ENCODE peak calls at places on chromosomes 4 and X, in ten cellular contexts. One of them, this sample, is unnamed.

GRCh38 chrX:43655151-43655676 is 885 bp upstream of the MAOA start:
- DNase-seq in IMR-90: peak
- DNase-seq in esophagus muscularis mucosa: no peak
- DNase-seq in suprapubic skin: peak
- DNase-seq in heart left ventricle: peak
- DNase-seq in endothelial cell of umbilical vein: peak
- DNase-seq in ovary: peak
- DNase-seq in HCT116: no peak
- DNase-seq in sigmoid colon: peak
- DNase-seq in stomach: peak
- DNase-seq in this sample: peak

GRCh38 chr4:80192252-80192866 is 4.9 kb upstream of the PRDM8 start:
- DNase-seq in sigmoid colon: no peak
- DNase-seq in heart left ventricle: no peak
- DNase-seq in suprapubic skin: no peak
- DNase-seq in stomach: no peak
- DNase-seq in esophagus muscularis mucosa: no peak
- DNase-seq in ovary: no peak
- DNase-seq in IMR-90: no peak
- DNase-seq in HCT116: no peak
- DNase-seq in endothelial cell of umbilical vein: no peak
- DNase-seq in this sample: no peak

GRCh38 chrX:19865567-19866363 is 21.6 kb downstream of the SH3KBP1 start:
- DNase-seq in sigmoid colon: no peak
- DNase-seq in esophagus muscularis mucosa: no peak
- DNase-seq in suprapubic skin: no peak
- DNase-seq in ovary: no peak
- DNase-seq in stomach: no peak
- DNase-seq in IMR-90: no peak
- DNase-seq in HCT116: no peak
- DNase-seq in heart left ventricle: no peak
- DNase-seq in endothelial cell of umbilical vein: no peak
- DNase-seq in this sample: peak

GRCh38 chrX:153794897-153795816 is 689 bp downstream of the SSR4 start:
- DNase-seq in suprapubic skin: peak
- DNase-seq in sigmoid colon: no peak
- DNase-seq in esophagus muscularis mucosa: no peak
- DNase-seq in IMR-90: no peak
- DNase-seq in endothelial cell of umbilical vein: peak
- DNase-seq in HCT116: no peak
- DNase-seq in stomach: no peak
- DNase-seq in heart left ventricle: no peak
- DNase-seq in ovary: no peak
- DNase-seq in this sample: no peak

GRCh38 chr4:176939445-176939844 is 146.7 kb upstream of the VEGFC start:
- DNase-seq in sigmoid colon: no peak
- DNase-seq in esophagus muscularis mucosa: no peak
- DNase-seq in stomach: no peak
- DNase-seq in ovary: no peak
- DNase-seq in IMR-90: peak
- DNase-seq in heart left ventricle: no peak
- DNase-seq in HCT116: no peak
- DNase-seq in endothelial cell of umbilical vein: peak
- DNase-seq in suprapubic skin: no peak
- DNase-seq in this sample: no peak

GRCh38 chr4:69894221-69894620 is 34.3 kb upstream of the SULT1E1 start:
- DNase-seq in suprapubic skin: no peak
- DNase-seq in ovary: no peak
- DNase-seq in IMR-90: no peak
- DNase-seq in HCT116: no peak
- DNase-seq in stomach: no peak
- DNase-seq in sigmoid colon: no peak
- DNase-seq in esophagus muscularis mucosa: no peak
- DNase-seq in heart left ventricle: no peak
- DNase-seq in endothelial cell of umbilical vein: no peak
- DNase-seq in this sample: no peak

GRCh38 chrX:85052207-85052606 is 48.5 kb downstream of the APOOL start:
- DNase-seq in endothelial cell of umbilical vein: peak
- DNase-seq in esophagus muscularis mucosa: no peak
- DNase-seq in IMR-90: peak
- DNase-seq in ovary: no peak
- DNase-seq in heart left ventricle: no peak
- DNase-seq in suprapubic skin: no peak
- DNase-seq in HCT116: no peak
- DNase-seq in sigmoid colon: no peak
- DNase-seq in stomach: no peak
- DNase-seq in this sample: no peak

GRCh38 chr4:22030321-22030720 is 81.7 kb upstream of the KCNIP4 start:
- DNase-seq in IMR-90: no peak
- DNase-seq in heart left ventricle: no peak
- DNase-seq in sigmoid colon: no peak
- DNase-seq in suprapubic skin: no peak
- DNase-seq in esophagus muscularis mucosa: no peak
- DNase-seq in HCT116: no peak
- DNase-seq in ovary: no peak
- DNase-seq in endothelial cell of umbilical vein: no peak
- DNase-seq in stomach: no peak
- DNase-seq in this sample: no peak

DNA sequence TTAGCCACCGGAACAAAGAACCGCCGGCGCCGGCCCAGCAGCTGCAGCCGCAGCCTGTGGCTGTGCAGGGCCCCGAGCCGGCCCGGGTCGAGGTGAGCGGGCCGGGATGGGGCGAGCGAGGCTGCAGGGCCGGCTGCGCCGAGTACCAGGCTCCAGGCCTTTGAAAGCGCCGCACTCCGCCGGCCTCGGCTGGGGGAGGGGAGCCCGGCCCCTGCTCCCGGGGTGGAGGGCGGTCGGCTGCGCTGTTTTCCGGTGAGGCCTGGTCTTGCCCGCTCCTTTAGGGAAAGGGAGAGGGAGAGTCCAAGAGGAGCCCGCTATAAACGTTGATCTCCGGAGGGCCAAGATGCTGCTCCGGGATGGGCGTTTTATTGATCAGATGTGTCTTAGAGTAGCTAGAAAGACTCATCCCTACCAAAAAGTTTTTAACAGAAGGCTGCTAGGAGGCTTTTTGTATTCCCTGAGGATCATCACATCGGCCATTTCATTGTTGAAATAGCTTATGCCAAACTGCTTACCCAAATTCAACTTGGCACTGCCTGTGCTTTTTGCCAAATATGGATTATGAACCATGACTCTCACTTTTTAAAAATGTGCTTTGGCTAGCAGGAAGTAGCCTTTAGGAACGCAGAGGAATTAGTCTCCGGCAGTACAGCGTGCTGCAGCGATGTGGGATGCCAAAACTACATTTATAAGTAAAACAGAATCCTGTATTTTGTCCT is 707 bp downstream of the TMEM165 start:
- DNase-seq in sigmoid colon: peak
- DNase-seq in IMR-90: peak
- DNase-seq in stomach: peak
- DNase-seq in suprapubic skin: peak
- DNase-seq in heart left ventricle: peak
- DNase-seq in HCT116: no peak
- DNase-seq in ovary: peak
- DNase-seq in esophagus muscularis mucosa: no peak
- DNase-seq in endothelial cell of umbilical vein: peak
- DNase-seq in this sample: peak
- H3K27ac ChIP-seq in sigmoid colon: peak
- H3K27ac ChIP-seq in IMR-90: peak
- H3K27ac ChIP-seq in stomach: peak
- H3K27ac ChIP-seq in suprapubic skin: peak
- H3K27ac ChIP-seq in heart left ventricle: peak
- H3K27ac ChIP-seq in HCT116: peak
- H3K27ac ChIP-seq in ovary: peak
- H3K27ac ChIP-seq in esophagus muscularis mucosa: peak
- H3K27ac ChIP-seq in endothelial cell of umbilical vein: peak
- H3K27ac ChIP-seq in this sample: peak

DNA sequence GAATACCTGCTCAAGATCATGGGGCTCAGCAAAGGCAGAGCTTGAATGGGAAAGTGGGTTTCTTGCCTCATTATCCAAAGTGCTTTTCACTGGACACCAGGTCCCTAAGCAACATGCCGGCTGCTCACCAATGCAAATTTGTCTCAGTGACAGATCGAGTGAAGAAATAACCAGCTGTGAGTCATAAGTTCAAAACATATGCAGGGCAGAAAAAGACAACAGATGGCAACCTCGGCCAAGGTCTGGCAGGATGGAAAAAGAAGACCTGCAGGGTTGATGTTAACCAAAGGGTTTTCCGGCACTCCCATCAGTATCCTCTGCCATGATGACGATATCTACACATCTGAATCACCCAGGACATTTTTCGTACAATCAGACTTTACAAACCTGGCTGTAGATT is 124.1 kb downstream of the AFAP1 start:
- DNase-seq in esophagus muscularis mucosa: no peak
- DNase-seq in sigmoid colon: peak
- DNase-seq in stomach: no peak
- DNase-seq in ovary: no peak
- DNase-seq in endothelial cell of umbilical vein: no peak
- DNase-seq in HCT116: no peak
- DNase-seq in suprapubic skin: no peak
- DNase-seq in IMR-90: peak
- DNase-seq in heart left ventricle: no peak
- DNase-seq in this sample: no peak
- TF ChIP-seq CTCF in esophagus muscularis mucosa: no peak
- TF ChIP-seq CTCF in sigmoid colon: no peak
- TF ChIP-seq CTCF in stomach: no peak
- TF ChIP-seq CTCF in ovary: no peak
- TF ChIP-seq CTCF in endothelial cell of umbilical vein: no peak
- TF ChIP-seq CTCF in HCT116: no peak
- TF ChIP-seq CTCF in suprapubic skin: no peak
- TF ChIP-seq CTCF in IMR-90: peak
- TF ChIP-seq CTCF in heart left ventricle: no peak
- TF ChIP-seq CTCF in this sample: no peak

DNA sequence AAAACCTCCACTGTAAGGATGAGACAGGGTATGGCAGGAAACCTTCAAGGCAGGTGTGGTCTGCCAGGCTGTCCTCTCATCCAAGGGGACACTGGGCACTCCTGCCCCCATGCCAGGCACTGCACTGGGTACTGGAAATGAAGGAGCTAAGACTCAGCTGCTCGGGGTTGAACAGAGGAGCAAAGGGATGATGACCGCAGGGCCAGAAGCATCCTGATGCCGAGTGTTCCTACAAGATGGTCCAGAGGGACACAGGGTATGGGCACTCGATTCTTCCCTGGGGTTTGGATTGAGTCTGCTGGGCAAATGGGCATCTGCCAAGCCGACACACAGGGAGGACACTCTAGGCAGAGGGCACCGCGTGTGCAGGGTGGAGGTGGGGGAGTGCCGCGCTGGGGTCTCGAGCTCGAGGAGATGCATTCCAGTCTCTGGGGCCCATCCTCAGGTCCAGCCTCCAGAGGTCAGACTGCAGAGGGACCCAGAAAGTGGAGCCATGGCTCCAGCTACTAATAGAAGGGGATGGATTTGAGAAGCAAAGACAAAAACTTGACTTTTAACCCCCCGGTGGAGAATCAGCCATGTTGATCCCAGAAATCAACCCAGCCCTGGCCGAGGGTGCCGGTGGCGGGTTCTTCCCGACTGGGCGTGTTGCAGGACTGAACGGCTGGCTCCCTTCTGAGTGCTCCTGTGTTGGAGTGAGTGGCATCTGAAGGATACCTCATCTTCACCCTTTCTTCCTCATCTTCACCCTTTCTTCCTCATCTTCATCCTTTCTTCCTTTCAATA is 247.0 kb downstream of the AFAP1 start:
- DNase-seq in esophagus muscularis mucosa: no peak
- DNase-seq in stomach: no peak
- DNase-seq in heart left ventricle: no peak
- DNase-seq in ovary: no peak
- DNase-seq in endothelial cell of umbilical vein: no peak
- DNase-seq in sigmoid colon: no peak
- DNase-seq in HCT116: no peak
- DNase-seq in IMR-90: no peak
- DNase-seq in suprapubic skin: no peak
- DNase-seq in this sample: no peak
- TF ChIP-seq POLR2A in esophagus muscularis mucosa: no peak
- TF ChIP-seq POLR2A in stomach: no peak
- TF ChIP-seq POLR2A in heart left ventricle: no peak
- TF ChIP-seq POLR2A in ovary: no peak
- TF ChIP-seq POLR2A in endothelial cell of umbilical vein: no peak
- TF ChIP-seq POLR2A in sigmoid colon: no peak
- TF ChIP-seq POLR2A in HCT116: no peak
- TF ChIP-seq POLR2A in IMR-90: no peak
- TF ChIP-seq POLR2A in suprapubic skin: no peak
- TF ChIP-seq POLR2A in this sample: no peak

GRCh38 chrX:13691845-13692334 is 3.0 kb downstream of the RAB9A start:
- DNase-seq in ovary: no peak
- DNase-seq in HCT116: no peak
- DNase-seq in esophagus muscularis mucosa: no peak
- DNase-seq in stomach: no peak
- DNase-seq in endothelial cell of umbilical vein: no peak
- DNase-seq in sigmoid colon: no peak
- DNase-seq in heart left ventricle: no peak
- DNase-seq in IMR-90: no peak
- DNase-seq in suprapubic skin: no peak
- DNase-seq in this sample: no peak

GRCh38 chrX:13694983-13695382 is 6.1 kb downstream of the RAB9A start:
- DNase-seq in heart left ventricle: no peak
- DNase-seq in ovary: no peak
- DNase-seq in suprapubic skin: no peak
- DNase-seq in esophagus muscularis mucosa: no peak
- DNase-seq in endothelial cell of umbilical vein: no peak
- DNase-seq in HCT116: no peak
- DNase-seq in sigmoid colon: no peak
- DNase-seq in IMR-90: no peak
- DNase-seq in stomach: no peak
- DNase-seq in this sample: no peak

GRCh38 chrX:13694359-13694758 is 5.4 kb downstream of the RAB9A start:
- DNase-seq in stomach: no peak
- DNase-seq in esophagus muscularis mucosa: no peak
- DNase-seq in endothelial cell of umbilical vein: no peak
- DNase-seq in suprapubic skin: no peak
- DNase-seq in heart left ventricle: no peak
- DNase-seq in IMR-90: no peak
- DNase-seq in ovary: no peak
- DNase-seq in sigmoid colon: no peak
- DNase-seq in HCT116: no peak
- DNase-seq in this sample: no peak

GRCh38 chrX:13692771-13693231 is 3.9 kb downstream of the RAB9A start:
- DNase-seq in stomach: no peak
- DNase-seq in HCT116: peak
- DNase-seq in esophagus muscularis mucosa: no peak
- DNase-seq in ovary: no peak
- DNase-seq in heart left ventricle: no peak
- DNase-seq in endothelial cell of umbilical vein: no peak
- DNase-seq in suprapubic skin: no peak
- DNase-seq in IMR-90: no peak
- DNase-seq in sigmoid colon: no peak
- DNase-seq in this sample: no peak

DNA sequence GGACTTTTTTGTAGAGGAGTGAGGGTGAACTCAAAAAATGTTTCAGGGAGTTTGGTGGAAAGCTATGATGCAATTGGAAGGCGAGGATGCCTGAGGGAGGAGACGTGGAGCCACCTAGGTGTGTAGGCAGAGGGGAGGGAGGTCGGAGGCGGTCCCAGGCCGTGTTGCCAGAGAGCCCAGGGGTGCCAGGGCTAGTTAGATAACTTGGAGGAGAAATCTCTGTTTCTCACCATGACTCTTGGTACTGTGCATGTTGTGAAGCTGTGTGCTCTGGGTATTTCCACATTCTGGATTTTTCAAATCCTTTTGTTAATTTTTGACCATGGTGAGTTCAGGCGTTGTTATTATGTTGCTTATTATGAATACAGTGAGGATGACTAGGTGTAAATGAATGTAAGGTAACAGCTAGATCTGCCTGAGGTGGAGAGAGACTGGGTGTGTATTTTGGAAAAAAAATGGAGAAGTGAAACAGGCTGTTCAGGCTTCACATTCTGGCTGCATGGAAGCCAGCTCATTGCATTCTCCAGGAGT is 4.5 kb downstream of the RAB9A start:
- DNase-seq in sigmoid colon: no peak
- DNase-seq in IMR-90: no peak
- DNase-seq in stomach: no peak
- DNase-seq in HCT116: no peak
- DNase-seq in suprapubic skin: no peak
- DNase-seq in heart left ventricle: no peak
- DNase-seq in ovary: no peak
- DNase-seq in esophagus muscularis mucosa: no peak
- DNase-seq in endothelial cell of umbilical vein: no peak
- DNase-seq in this sample: no peak
- H3K27ac ChIP-seq in sigmoid colon: peak
- H3K27ac ChIP-seq in IMR-90: peak
- H3K27ac ChIP-seq in stomach: no peak
- H3K27ac ChIP-seq in HCT116: peak
- H3K27ac ChIP-seq in suprapubic skin: peak
- H3K27ac ChIP-seq in heart left ventricle: no peak
- H3K27ac ChIP-seq in ovary: no peak
- H3K27ac ChIP-seq in esophagus muscularis mucosa: no peak
- H3K27ac ChIP-seq in endothelial cell of umbilical vein: no peak
- H3K27ac ChIP-seq in this sample: peak

This sample was measured in Peyer's patch.